ENCODE peak calls at places on chromosomes 6 and 20, in five cellular contexts. P is HCEC 1CT, F is germinal center, X is DMS153, N is HTR-8/SVneo. M is an unnamed sample.

GRCh38 chr6:111750753-111751684 is 122.2 kb downstream of the FYN start:
- DNase-seq in P (no peak), F (peak), X (no peak), N (no peak), M (peak)

GRCh38 chr6:146890644-146891434 is 292.1 kb downstream of the ADGB start:
- DNase-seq in P (peak), F (no peak), X (no peak), N (no peak), M (no peak)

GRCh38 chr6:119443993-119444641 is 94.6 kb upstream of the MAN1A1 start:
- DNase-seq in P (peak), F (no peak), X (no peak), N (no peak), M (peak)

GRCh38 chr6:46816626-46817025 is 23.4 kb downstream of the MEP1A start:
- DNase-seq in P (no peak), F (no peak), X (no peak), N (no peak), M (no peak)

GRCh38 chr6:155676346-155676745 is 220.7 kb upstream of the NOX3 start:
- DNase-seq in P (no peak), F (no peak), X (no peak), N (no peak), M (no peak)

GRCh38 chr6:116180375-116180774 is 54.4 kb upstream of the COL10A1 start:
- DNase-seq in P (no peak), F (no peak), X (no peak), N (no peak), M (no peak)

GRCh38 chr20:63774348-63774735 is 34.8 kb downstream of the SLC2A4RG start:
- DNase-seq in P (no peak), F (no peak), X (no peak), N (no peak), M (no peak)

GRCh38 chr20:16462711-16463110 is 110.5 kb downstream of the KIF16B start:
- DNase-seq in P (no peak), F (no peak), X (no peak), N (no peak), M (no peak)

GRCh38 chr6:143621876-143622605 is 55.7 kb upstream of the PHACTR2 start:
- DNase-seq in P (no peak), F (no peak), X (no peak), N (no peak), M (peak)

GRCh38 chr6:90078513-90079289 is 184.4 kb downstream of the GJA10 start:
- DNase-seq in P (no peak), F (no peak), X (no peak), N (no peak), M (no peak)

GRCh38 chr6:37141291-37142046 is 28.5 kb upstream of the PIM1 start:
- DNase-seq in P (peak), F (no peak), X (no peak), N (no peak), M (peak)

GRCh38 chr20:38485041-38485440 is 12.4 kb downstream of the RALGAPB start:
- DNase-seq in P (no peak), F (no peak), X (no peak), N (no peak), M (no peak)

GRCh38 chr6:41176189-41176588 is 13.3 kb upstream of the TREM2 start:
- DNase-seq in P (no peak), F (no peak), X (no peak), N (no peak), M (no peak)

GRCh38 chr20:48951041-48951440 is 29.5 kb downstream of the ARFGEF2 start:
- DNase-seq in P (no peak), F (no peak), X (no peak), N (no peak), M (no peak)

GRCh38 chr6:98947411-98948292 is at the start of gene FBXL4:
- DNase-seq in P (peak), F (peak), X (peak), N (peak), M (peak)

GRCh38 chr6:88301888-88302768 is 136.0 kb upstream of the CNR1 start:
- DNase-seq in P (no peak), F (no peak), X (no peak), N (no peak), M (no peak)

GRCh38 chr20:50330504-50331313 is 140.1 kb downstream of the CEBPB start:
- DNase-seq in P (no peak), F (no peak), X (no peak), N (no peak), M (no peak)

GRCh38 chr6:33914519-33915120 is 110.8 kb upstream of the MLN start:
- DNase-seq in P (no peak), F (peak), X (no peak), N (no peak), M (no peak)

GRCh38 chr6:125014157-125014957 is 52.1 kb downstream of the RNF217 start:
- DNase-seq in P (peak), F (no peak), X (no peak), N (no peak), M (peak)

GRCh38 chr6:2116496-2116895 is 128.9 kb downstream of the GMDS start:
- DNase-seq in P (no peak), F (no peak), X (no peak), N (no peak), M (peak)

GRCh38 chr20:37627060-37627766 is 66.6 kb upstream of the CTNNBL1 start:
- DNase-seq in P (peak), F (peak), X (no peak), N (peak), M (peak)

GRCh38 chr6:79993911-79994309 is 10.5 kb upstream of the TTK start:
- DNase-seq in P (no peak), F (no peak), X (no peak), N (no peak), M (no peak)

GRCh38 chr6:125940691-125941090 is 15.9 kb upstream of the HINT3 start:
- DNase-seq in P (no peak), F (no peak), X (no peak), N (no peak), M (peak)

GRCh38 chr6:31728767-31729514 is at the start of gene DDAH2:
- DNase-seq in P (no peak), F (no peak), X (no peak), N (no peak), M (no peak)

GRCh38 chr20:47274449-47275108 is 81.9 kb downstream of the ZMYND8 start:
- DNase-seq in P (peak), F (no peak), X (no peak), N (peak), M (peak)

GRCh38 chr6:167827588-167828324 is 1.0 kb downstream of the AFDN start:
- DNase-seq in P (peak), F (peak), X (no peak), N (peak), M (peak)

GRCh38 chr6:41940759-41941279 is 789 bp downstream of the CCND3 start:
- DNase-seq in P (peak), F (peak), X (no peak), N (peak), M (peak)

GRCh38 chr6:43865086-43865485 is 95.1 kb downstream of the VEGFA start:
- DNase-seq in P (no peak), F (no peak), X (no peak), N (no peak), M (no peak)

GRCh38 chr6:70779934-70780333 is 112.3 kb downstream of the SMAP1 start:
- DNase-seq in P (no peak), F (no peak), X (no peak), N (no peak), M (no peak)

GRCh38 chr6:122770835-122771601 is 8.5 kb upstream of the FABP7 start:
- DNase-seq in P (no peak), F (no peak), X (no peak), N (no peak), M (no peak)

GRCh38 chr6:168007592-168008338 is 10.3 kb downstream of the KIF25 start:
- DNase-seq in P (peak), F (no peak), X (no peak), N (peak), M (peak)

GRCh38 chr20:50070361-50070760 is 42.6 kb downstream of the UBE2V1 start:
- DNase-seq in P (no peak), F (no peak), X (no peak), N (no peak), M (no peak)

GRCh38 chr6:37314803-37315515 is 38.8 kb upstream of the RNF8 start:
- DNase-seq in P (peak), F (peak), X (no peak), N (peak), M (peak)

GRCh38 chr20:63354636-63355385 is 6.3 kb downstream of the CHRNA4 start:
- DNase-seq in P (no peak), F (no peak), X (no peak), N (no peak), M (no peak)

GRCh38 chr6:105431226-105431625 is 28.3 kb upstream of the PREP start:
- DNase-seq in P (peak), F (peak), X (peak), N (peak), M (peak)

M was measured in IMR-90.